ENCODE peak calls at places on chromosomes 6 and 20, in eight cellular contexts. One of them, this sample, is unnamed.

GRCh38 chr6:674956-675355 is 18.0 kb downstream of the EXOC2 start:
- DNase-seq in activated CD4-positive, alpha-beta T cell treated with anti-CD3 and anti-CD28 coated beads, Interleukin-2, amount 50 U/mL, for 48 hours: peak; percentile 21
- DNase-seq in psoas muscle: no peak
- DNase-seq in C1 segment of cervical spinal cord: no peak
- DNase-seq in RPMI7951: no peak
- DNase-seq in fibroblast of pulmonary artery: no peak
- DNase-seq in AG10803: no peak
- DNase-seq in AG09319: no peak
- DNase-seq in this sample: no peak

GRCh38 chr6:100726741-100727140 is 154.4 kb downstream of the ASCC3 start:
- DNase-seq in AG10803: peak; percentile 78
- DNase-seq in fibroblast of pulmonary artery: peak; percentile 24
- DNase-seq in activated CD4-positive, alpha-beta T cell treated with anti-CD3 and anti-CD28 coated beads, Interleukin-2, amount 50 U/mL, for 48 hours: no peak
- DNase-seq in RPMI7951: no peak
- DNase-seq in psoas muscle: no peak
- DNase-seq in C1 segment of cervical spinal cord: no peak
- DNase-seq in AG09319: no peak
- DNase-seq in this sample: no peak

GRCh38 chr6:16292942-16293341 is 54.6 kb downstream of the GMPR start:
- DNase-seq in fibroblast of pulmonary artery: no peak
- DNase-seq in C1 segment of cervical spinal cord: no peak
- DNase-seq in AG09319: no peak
- DNase-seq in activated CD4-positive, alpha-beta T cell treated with anti-CD3 and anti-CD28 coated beads, Interleukin-2, amount 50 U/mL, for 48 hours: no peak
- DNase-seq in psoas muscle: no peak
- DNase-seq in AG10803: no peak
- DNase-seq in RPMI7951: no peak
- DNase-seq in this sample: no peak

GRCh38 chr20:38805958-38806854 is 709 bp downstream of the PPP1R16B start:
- DNase-seq in RPMI7951: no peak
- DNase-seq in AG09319: no peak
- DNase-seq in fibroblast of pulmonary artery: no peak
- DNase-seq in C1 segment of cervical spinal cord: peak; percentile 16
- DNase-seq in activated CD4-positive, alpha-beta T cell treated with anti-CD3 and anti-CD28 coated beads, Interleukin-2, amount 50 U/mL, for 48 hours: peak; percentile 48
- DNase-seq in AG10803: no peak
- DNase-seq in psoas muscle: no peak
- DNase-seq in this sample: no peak

GRCh38 chr6:135094403-135094821 is 39.8 kb upstream of the HBS1L start:
- DNase-seq in AG10803: no peak
- DNase-seq in psoas muscle: no peak
- DNase-seq in RPMI7951: peak; percentile 32
- DNase-seq in activated CD4-positive, alpha-beta T cell treated with anti-CD3 and anti-CD28 coated beads, Interleukin-2, amount 50 U/mL, for 48 hours: peak; percentile 36
- DNase-seq in fibroblast of pulmonary artery: no peak
- DNase-seq in C1 segment of cervical spinal cord: no peak
- DNase-seq in AG09319: no peak
- DNase-seq in this sample: no peak

GRCh38 chr6:85390105-85390728 is 59.7 kb upstream of the NT5E start:
- DNase-seq in AG10803: peak; percentile 33
- DNase-seq in RPMI7951: peak; percentile 65
- DNase-seq in psoas muscle: no peak
- DNase-seq in fibroblast of pulmonary artery: no peak
- DNase-seq in AG09319: no peak
- DNase-seq in C1 segment of cervical spinal cord: no peak
- DNase-seq in activated CD4-positive, alpha-beta T cell treated with anti-CD3 and anti-CD28 coated beads, Interleukin-2, amount 50 U/mL, for 48 hours: no peak
- DNase-seq in this sample: no peak

GRCh38 chr20:24910461-24910860 is 38.6 kb upstream of the CST7 start:
- DNase-seq in RPMI7951: no peak
- DNase-seq in activated CD4-positive, alpha-beta T cell treated with anti-CD3 and anti-CD28 coated beads, Interleukin-2, amount 50 U/mL, for 48 hours: no peak
- DNase-seq in AG09319: no peak
- DNase-seq in fibroblast of pulmonary artery: no peak
- DNase-seq in AG10803: no peak
- DNase-seq in C1 segment of cervical spinal cord: no peak
- DNase-seq in psoas muscle: no peak
- DNase-seq in this sample: no peak

GRCh38 chr20:38452880-38453624 is 17.9 kb upstream of the SNHG17 start:
- DNase-seq in RPMI7951: peak; percentile 42
- DNase-seq in activated CD4-positive, alpha-beta T cell treated with anti-CD3 and anti-CD28 coated beads, Interleukin-2, amount 50 U/mL, for 48 hours: no peak
- DNase-seq in AG09319: no peak
- DNase-seq in AG10803: peak; percentile 62
- DNase-seq in C1 segment of cervical spinal cord: no peak
- DNase-seq in fibroblast of pulmonary artery: peak; percentile 76
- DNase-seq in psoas muscle: no peak
- DNase-seq in this sample: no peak

GRCh38 chr6:113855500-113856010 is 1.6 kb upstream of the MARCKS start:
- DNase-seq in AG10803: peak; percentile 39
- DNase-seq in activated CD4-positive, alpha-beta T cell treated with anti-CD3 and anti-CD28 coated beads, Interleukin-2, amount 50 U/mL, for 48 hours: no peak
- DNase-seq in C1 segment of cervical spinal cord: peak; percentile 81
- DNase-seq in psoas muscle: no peak
- DNase-seq in AG09319: no peak
- DNase-seq in fibroblast of pulmonary artery: peak; percentile 44
- DNase-seq in RPMI7951: peak; percentile 30
- DNase-seq in this sample: no peak

GRCh38 chr6:89037156-89037900 is 43.2 kb upstream of the PNRC1 start:
- DNase-seq in RPMI7951: peak; percentile 55
- DNase-seq in activated CD4-positive, alpha-beta T cell treated with anti-CD3 and anti-CD28 coated beads, Interleukin-2, amount 50 U/mL, for 48 hours: no peak
- DNase-seq in AG10803: no peak
- DNase-seq in C1 segment of cervical spinal cord: no peak
- DNase-seq in AG09319: no peak
- DNase-seq in fibroblast of pulmonary artery: no peak
- DNase-seq in psoas muscle: peak; percentile 30
- DNase-seq in this sample: no peak

GRCh38 chr6:139977887-139978332 is 603.5 kb upstream of the CITED2 start:
- DNase-seq in C1 segment of cervical spinal cord: no peak
- DNase-seq in AG10803: peak; percentile 93
- DNase-seq in fibroblast of pulmonary artery: peak; percentile 96
- DNase-seq in AG09319: peak; percentile 57
- DNase-seq in activated CD4-positive, alpha-beta T cell treated with anti-CD3 and anti-CD28 coated beads, Interleukin-2, amount 50 U/mL, for 48 hours: no peak
- DNase-seq in RPMI7951: peak; percentile 81
- DNase-seq in psoas muscle: no peak
- DNase-seq in this sample: no peak

GRCh38 chr6:85449388-85449817 is 480 bp upstream of the NT5E start:
- DNase-seq in C1 segment of cervical spinal cord: no peak
- DNase-seq in AG10803: peak; percentile 77
- DNase-seq in AG09319: no peak
- DNase-seq in psoas muscle: peak; percentile 33
- DNase-seq in activated CD4-positive, alpha-beta T cell treated with anti-CD3 and anti-CD28 coated beads, Interleukin-2, amount 50 U/mL, for 48 hours: peak; percentile 55
- DNase-seq in RPMI7951: peak; percentile 93
- DNase-seq in fibroblast of pulmonary artery: peak; percentile 70
- DNase-seq in this sample: no peak

GRCh38 chr6:40715501-40716403 is 128.6 kb upstream of the LRFN2 start:
- DNase-seq in C1 segment of cervical spinal cord: no peak
- DNase-seq in AG10803: no peak
- DNase-seq in RPMI7951: no peak
- DNase-seq in activated CD4-positive, alpha-beta T cell treated with anti-CD3 and anti-CD28 coated beads, Interleukin-2, amount 50 U/mL, for 48 hours: no peak
- DNase-seq in psoas muscle: no peak
- DNase-seq in AG09319: no peak
- DNase-seq in fibroblast of pulmonary artery: no peak
- DNase-seq in this sample: no peak

GRCh38 chr20:63295018-63295417 is 2.0 kb downstream of the COL20A1 start:
- DNase-seq in activated CD4-positive, alpha-beta T cell treated with anti-CD3 and anti-CD28 coated beads, Interleukin-2, amount 50 U/mL, for 48 hours: no peak
- DNase-seq in C1 segment of cervical spinal cord: no peak
- DNase-seq in AG09319: no peak
- DNase-seq in fibroblast of pulmonary artery: no peak
- DNase-seq in RPMI7951: no peak
- DNase-seq in psoas muscle: no peak
- DNase-seq in AG10803: no peak
- DNase-seq in this sample: no peak

GRCh38 chr6:118650500-118651281 is 700 bp downstream of the CEP85L start:
- DNase-seq in fibroblast of pulmonary artery: peak; percentile 52
- DNase-seq in C1 segment of cervical spinal cord: peak; percentile 60
- DNase-seq in AG10803: peak; percentile 46
- DNase-seq in AG09319: no peak
- DNase-seq in activated CD4-positive, alpha-beta T cell treated with anti-CD3 and anti-CD28 coated beads, Interleukin-2, amount 50 U/mL, for 48 hours: peak; percentile 57
- DNase-seq in RPMI7951: peak; percentile 59
- DNase-seq in psoas muscle: peak; percentile 55
- DNase-seq in this sample: no peak

GRCh38 chr6:133424359-133424758 is 183.2 kb downstream of the EYA4 start:
- DNase-seq in AG09319: no peak
- DNase-seq in fibroblast of pulmonary artery: no peak
- DNase-seq in activated CD4-positive, alpha-beta T cell treated with anti-CD3 and anti-CD28 coated beads, Interleukin-2, amount 50 U/mL, for 48 hours: no peak
- DNase-seq in C1 segment of cervical spinal cord: no peak
- DNase-seq in AG10803: no peak
- DNase-seq in RPMI7951: no peak
- DNase-seq in psoas muscle: no peak
- DNase-seq in this sample: no peak

GRCh38 chr6:108751851-108752732 is 96.1 kb upstream of the ARMC2 start:
- DNase-seq in RPMI7951: no peak
- DNase-seq in fibroblast of pulmonary artery: no peak
- DNase-seq in activated CD4-positive, alpha-beta T cell treated with anti-CD3 and anti-CD28 coated beads, Interleukin-2, amount 50 U/mL, for 48 hours: no peak
- DNase-seq in AG09319: no peak
- DNase-seq in C1 segment of cervical spinal cord: peak; percentile 71
- DNase-seq in psoas muscle: no peak
- DNase-seq in AG10803: no peak
- DNase-seq in this sample: no peak

GRCh38 chr6:163356324-163356723 is 58.2 kb upstream of the QKI start:
- DNase-seq in psoas muscle: peak; percentile 71
- DNase-seq in AG09319: peak; percentile 43
- DNase-seq in AG10803: peak; percentile 87
- DNase-seq in RPMI7951: peak; percentile 88
- DNase-seq in activated CD4-positive, alpha-beta T cell treated with anti-CD3 and anti-CD28 coated beads, Interleukin-2, amount 50 U/mL, for 48 hours: no peak
- DNase-seq in fibroblast of pulmonary artery: peak; percentile 81
- DNase-seq in C1 segment of cervical spinal cord: no peak
- DNase-seq in this sample: no peak

GRCh38 chr20:43722153-43722505 is 4.7 kb downstream of the GTSF1L start:
- DNase-seq in RPMI7951: no peak
- DNase-seq in AG10803: no peak
- DNase-seq in activated CD4-positive, alpha-beta T cell treated with anti-CD3 and anti-CD28 coated beads, Interleukin-2, amount 50 U/mL, for 48 hours: peak; percentile 49
- DNase-seq in fibroblast of pulmonary artery: no peak
- DNase-seq in C1 segment of cervical spinal cord: no peak
- DNase-seq in psoas muscle: no peak
- DNase-seq in AG09319: no peak
- DNase-seq in this sample: no peak

GRCh38 chr20:51687071-51687470 is 81.1 kb downstream of the ATP9A start:
- DNase-seq in fibroblast of pulmonary artery: peak; percentile 45
- DNase-seq in AG10803: peak; percentile 30
- DNase-seq in RPMI7951: peak; percentile 78
- DNase-seq in psoas muscle: no peak
- DNase-seq in activated CD4-positive, alpha-beta T cell treated with anti-CD3 and anti-CD28 coated beads, Interleukin-2, amount 50 U/mL, for 48 hours: no peak
- DNase-seq in AG09319: no peak
- DNase-seq in C1 segment of cervical spinal cord: no peak
- DNase-seq in this sample: no peak

GRCh38 chr6:15491986-15492269 is 170.9 kb downstream of the DTNBP1 start:
- DNase-seq in activated CD4-positive, alpha-beta T cell treated with anti-CD3 and anti-CD28 coated beads, Interleukin-2, amount 50 U/mL, for 48 hours: no peak
- DNase-seq in psoas muscle: no peak
- DNase-seq in C1 segment of cervical spinal cord: no peak
- DNase-seq in AG09319: no peak
- DNase-seq in RPMI7951: no peak
- DNase-seq in fibroblast of pulmonary artery: no peak
- DNase-seq in AG10803: no peak
- DNase-seq in this sample: no peak

GRCh38 chr20:45467861-45468260 is 1.7 kb upstream of the WFDC2 start:
- DNase-seq in AG09319: no peak
- DNase-seq in activated CD4-positive, alpha-beta T cell treated with anti-CD3 and anti-CD28 coated beads, Interleukin-2, amount 50 U/mL, for 48 hours: no peak
- DNase-seq in fibroblast of pulmonary artery: no peak
- DNase-seq in RPMI7951: no peak
- DNase-seq in C1 segment of cervical spinal cord: no peak
- DNase-seq in AG10803: no peak
- DNase-seq in psoas muscle: no peak
- DNase-seq in this sample: no peak

GRCh38 chr20:51710503-51710902 is 57.7 kb downstream of the ATP9A start:
- DNase-seq in activated CD4-positive, alpha-beta T cell treated with anti-CD3 and anti-CD28 coated beads, Interleukin-2, amount 50 U/mL, for 48 hours: no peak
- DNase-seq in C1 segment of cervical spinal cord: no peak
- DNase-seq in AG09319: no peak
- DNase-seq in RPMI7951: no peak
- DNase-seq in AG10803: no peak
- DNase-seq in psoas muscle: no peak
- DNase-seq in fibroblast of pulmonary artery: no peak
- DNase-seq in this sample: no peak

GRCh38 chr20:9422335-9422734 is 92.1 kb upstream of the LAMP5 start:
- DNase-seq in psoas muscle: no peak
- DNase-seq in activated CD4-positive, alpha-beta T cell treated with anti-CD3 and anti-CD28 coated beads, Interleukin-2, amount 50 U/mL, for 48 hours: no peak
- DNase-seq in RPMI7951: no peak
- DNase-seq in C1 segment of cervical spinal cord: no peak
- DNase-seq in fibroblast of pulmonary artery: no peak
- DNase-seq in AG09319: no peak
- DNase-seq in AG10803: no peak
- DNase-seq in this sample: no peak